ENCODE peak calls at places on chromosome 21, in five cellular contexts. Z, C, U, B and Q are unnamed samples.

GRCh38 chr21:14542638-14543037 is 3.5 kb downstream of the SAMSN1 start:
- DNase-seq in Z (no peak), C (no peak), B (no peak), U (no peak), Q (no peak)

GRCh38 chr21:27802816-27803475 is 836.1 kb upstream of the ADAMTS5 start:
- DNase-seq in C (peak; percentile 70), Z (peak; percentile 64), B (peak; percentile 82), U (peak; percentile 4), Q (peak; percentile 80)

GRCh38 chr21:41965045-41965444 is 11.2 kb upstream of the C2CD2 start:
- DNase-seq in C (peak; percentile 65), U (peak; percentile 64), B (no peak), Z (no peak), Q (no peak)

GRCh38 chr21:42038393-42038792 is 28.2 kb upstream of the ZBTB21 start:
- DNase-seq in U (no peak), Z (no peak), B (no peak), C (no peak), Q (no peak)

GRCh38 chr21:36589352-36589971 is 109.5 kb upstream of the SIM2 start:
- DNase-seq in Z (peak; percentile 67), U (peak; percentile 72), C (peak; percentile 70), B (peak; percentile 65), Q (peak; percentile 80)

GRCh38 chr21:41834252-41834925 is 44.8 kb downstream of the PRDM15 start:
- DNase-seq in U (peak; percentile 36), Z (no peak), C (no peak), B (no peak), Q (no peak)

GRCh38 chr21:29125979-29126378 is 4.5 kb upstream of the MAP3K7CL start:
- DNase-seq in Z (no peak), B (no peak), C (no peak), U (no peak), Q (no peak)

GRCh38 chr21:16176570-16176969 is 446.8 kb downstream of the USP25 start:
- DNase-seq in C (no peak), U (no peak), B (no peak), Z (peak; percentile 26), Q (no peak)

GRCh38 chr21:29718081-29718815 is 221.5 kb downstream of the GRIK1 start:
- DNase-seq in C (peak; percentile 37), Z (peak; percentile 53), U (no peak), B (no peak), Q (no peak)

DNA sequence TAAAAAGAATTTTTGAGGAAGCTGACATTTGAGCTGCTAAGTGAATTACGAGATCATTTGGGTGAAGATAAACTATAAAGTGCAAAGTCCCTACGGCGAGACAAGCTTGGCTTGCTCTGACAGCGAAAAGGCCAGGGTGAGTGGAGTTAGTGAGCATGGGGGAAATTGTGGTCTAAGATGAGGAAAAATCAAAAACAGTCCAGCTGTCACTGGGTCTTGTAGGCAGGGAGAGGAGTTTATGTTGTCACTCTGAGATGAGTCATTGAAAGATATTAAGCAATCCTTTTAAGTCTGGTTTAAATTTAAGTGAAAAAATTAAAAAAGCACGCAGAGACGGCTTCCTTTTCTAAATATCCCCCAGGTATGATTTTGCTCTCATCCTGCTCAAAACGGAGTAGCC is 601.9 kb downstream of the MRPL39 start:
- DNase-seq in U (no peak), B (no peak), Z (peak; percentile 0), C (peak; percentile 9), Q (no peak)
- H3K9me2 ChIP-seq in U (no peaks in the 10 kb centered on the region), B (peaks cover 4% of the 10 kb centered on the region), Z (no peaks in the 10 kb centered on the region), C (no peaks in the 10 kb centered on the region), Q (no peaks in the 10 kb centered on the region)

DNA sequence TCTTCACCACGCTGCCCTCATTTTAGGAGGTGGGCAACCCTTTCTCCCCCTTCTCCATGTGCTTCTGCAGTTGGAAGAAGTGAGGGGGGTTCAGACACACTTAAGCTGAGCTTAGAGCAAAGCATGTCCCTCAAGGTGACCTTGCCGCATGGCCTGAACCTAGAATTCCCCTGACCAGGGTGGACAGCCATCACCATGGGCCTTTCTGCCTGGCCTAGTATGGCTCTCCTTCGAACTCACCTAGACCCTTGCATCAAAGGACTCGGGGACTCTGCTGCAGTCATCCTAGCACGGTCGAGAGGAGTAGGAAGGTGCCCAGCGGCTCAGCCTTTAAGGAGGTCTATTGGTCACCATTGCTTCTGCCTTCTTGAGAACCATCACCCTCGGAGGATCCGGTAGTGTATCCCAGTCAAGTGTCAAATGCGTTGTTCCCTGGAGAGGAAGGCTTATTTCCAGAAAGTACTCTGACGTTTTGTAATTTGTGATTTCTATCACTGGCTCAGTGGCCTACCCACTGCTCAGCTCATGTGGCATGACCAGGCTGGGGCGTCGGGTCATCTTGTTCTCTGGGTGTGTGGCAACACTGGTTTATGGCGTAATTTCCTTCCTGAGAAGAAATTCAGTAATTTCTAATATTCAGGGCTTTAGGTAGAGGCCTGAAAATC is at the start of gene KCNE1:
- DNase-seq in C (no peak), U (no peak), B (no peak), Z (peak; percentile 63), Q (no peak)
- H3K9me2 ChIP-seq in C (no peaks in the 10 kb centered on the region), U (no peaks in the 10 kb centered on the region), B (no peaks in the 10 kb centered on the region), Z (no peaks in the 10 kb centered on the region), Q (no peaks in the 10 kb centered on the region)

DNA sequence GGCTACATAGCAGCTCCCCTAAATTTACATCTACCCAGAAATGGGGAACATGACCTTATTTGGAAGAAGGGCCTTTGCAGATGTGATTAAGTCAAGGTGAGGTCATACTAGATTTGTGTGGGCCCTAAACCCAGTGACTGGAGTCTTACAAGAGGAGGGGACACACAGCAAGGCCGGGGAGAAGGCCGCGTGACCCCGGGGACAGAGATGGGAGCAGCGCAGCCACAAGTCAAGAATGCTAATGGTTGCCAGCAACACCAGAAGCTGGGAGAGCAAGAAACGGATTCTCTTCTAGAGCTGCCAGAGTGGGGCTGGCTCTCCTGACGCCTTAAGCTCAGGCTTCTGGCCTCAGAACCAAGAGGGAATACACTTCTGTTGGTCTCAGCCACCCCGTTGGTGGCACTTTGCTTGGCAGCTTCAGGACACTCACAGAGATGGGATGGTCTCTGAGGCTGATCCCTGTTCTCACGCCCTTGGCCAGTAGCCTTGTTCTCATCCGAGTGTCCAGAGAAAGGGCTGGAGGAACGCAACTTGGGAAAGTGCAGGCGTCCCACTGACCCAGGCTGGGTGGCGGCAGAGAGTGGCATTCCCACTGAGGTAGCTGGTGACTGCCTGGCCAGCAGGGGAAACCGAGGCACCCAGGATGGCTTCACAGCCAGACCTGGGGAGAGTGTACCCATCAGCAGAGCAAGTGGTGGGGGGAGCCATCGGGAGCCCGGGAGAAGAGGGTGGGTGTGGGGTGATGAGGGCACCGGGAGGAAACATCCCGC is 98.2 kb downstream of the SIK1 start:
- DNase-seq in U (no peak), B (no peak), C (no peak), Z (no peak), Q (peak; percentile 59)
- H3K9me2 ChIP-seq in U (no peaks in the 10 kb centered on the region), B (no peaks in the 10 kb centered on the region), C (no peaks in the 10 kb centered on the region), Z (no peaks in the 10 kb centered on the region), Q (no peaks in the 10 kb centered on the region)

GRCh38 chr21:38507374-38507942 is 9.2 kb upstream of the ERG start:
- DNase-seq in Z (no peak), U (no peak), B (no peak), C (no peak), Q (no peak)

GRCh38 chr21:38511662-38512243 is 13.5 kb upstream of the ERG start:
- DNase-seq in Z (no peak), C (peak; percentile 9), B (no peak), U (no peak), Q (no peak)

GRCh38 chr21:38506606-38507331 is 8.5 kb upstream of the ERG start:
- DNase-seq in U (no peak), Z (no peak), C (no peak), B (peak; percentile 30), Q (no peak)

GRCh38 chr21:38505654-38506523 is 7.6 kb upstream of the ERG start:
- DNase-seq in Z (peak; percentile 84), U (peak; percentile 48), C (peak; percentile 85), B (peak; percentile 82), Q (peak; percentile 76)

GRCh38 chr21:38511198-38511597 is 12.9 kb upstream of the ERG start:
- DNase-seq in U (no peak), Z (no peak), B (no peak), C (no peak), Q (no peak)
- H3K9me2 ChIP-seq in U (no peaks in the 10 kb centered on the region), Z (no peaks in the 10 kb centered on the region), B (no peaks in the 10 kb centered on the region), C (no peaks in the 10 kb centered on the region), Q (no peaks in the 10 kb centered on the region)

DNA sequence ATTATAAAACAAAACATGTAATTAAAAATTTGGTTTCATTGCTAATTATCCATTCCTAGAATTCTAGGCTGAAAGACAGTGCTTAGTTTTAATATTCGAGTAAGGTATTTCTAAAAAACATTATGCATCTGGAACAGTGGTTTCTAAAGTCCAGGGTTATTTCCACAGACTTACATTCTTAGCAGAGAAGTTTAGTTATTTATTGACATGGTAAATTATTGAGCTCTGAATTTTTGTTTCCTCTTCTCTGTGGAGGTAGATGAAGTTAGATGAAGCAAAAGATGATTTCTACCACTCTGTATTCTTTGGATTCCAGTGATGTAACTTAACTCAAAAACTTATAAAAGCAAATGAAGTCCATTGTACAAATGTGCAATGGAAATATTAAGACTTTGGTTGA is 709.4 kb downstream of the MRPL39 start:
- DNase-seq in U (no peak), C (no peak), Z (no peak), B (no peak), Q (no peak)
- H3K9me2 ChIP-seq in U (no peaks in the 10 kb centered on the region), C (no peaks in the 10 kb centered on the region), Z (no peaks in the 10 kb centered on the region), B (peaks cover 5% of the 10 kb centered on the region), Q (no peaks in the 10 kb centered on the region)

GRCh38 chr21:38741092-38741975 is 64.4 kb upstream of the ETS2 start:
- DNase-seq in C (no peak), U (no peak), B (no peak), Z (no peak), Q (no peak)
- H3K9me2 ChIP-seq in C (no peaks in the 10 kb centered on the region), U (no peaks in the 10 kb centered on the region), B (peaks cover 13% of the 10 kb centered on the region), Z (no peaks in the 10 kb centered on the region), Q (no peaks in the 10 kb centered on the region)

GRCh38 chr21:18782721-18783120 is 379.1 kb upstream of the TMPRSS15 start:
- DNase-seq in C (no peak), U (no peak), Z (no peak), B (no peak), Q (no peak)
- H3K9me2 ChIP-seq in C (no peaks in the 10 kb centered on the region), U (no peaks in the 10 kb centered on the region), Z (no peaks in the 10 kb centered on the region), B (peaks cover 7% of the 10 kb centered on the region), Q (no peaks in the 10 kb centered on the region)

DNA sequence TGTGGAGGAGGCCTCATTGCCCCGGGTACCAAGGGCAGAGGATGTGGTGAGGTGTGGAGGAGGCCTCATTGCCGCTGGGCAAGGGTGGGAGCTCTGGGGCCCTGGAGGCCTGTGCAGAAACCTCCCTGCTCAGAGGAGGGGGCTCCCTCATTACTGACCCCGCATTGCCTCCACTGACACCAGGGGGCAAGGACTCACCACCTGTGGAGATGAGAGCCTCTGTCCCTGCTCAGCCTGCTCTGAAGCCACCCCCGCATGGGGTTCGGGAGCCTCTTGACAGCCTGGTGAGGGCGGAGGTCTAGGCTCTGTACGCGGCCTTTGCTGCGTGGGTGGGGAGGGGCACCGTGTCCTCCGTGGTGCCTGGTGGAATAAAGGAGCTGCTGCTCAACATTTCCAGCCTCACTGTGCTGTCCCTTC is 95.0 kb upstream of the COL6A1 start:
- DNase-seq in Z (no peak), U (no peak), C (no peak), B (no peak), Q (no peak)
- H3K9me2 ChIP-seq in Z (no peaks in the 10 kb centered on the region), U (no peaks in the 10 kb centered on the region), C (no peaks in the 10 kb centered on the region), B (no peaks in the 10 kb centered on the region), Q (no peaks in the 10 kb centered on the region)